ENCODE peak calls at places on chromosome 16, in nine cellular contexts. One of them, this sample, is unnamed.

GRCh38 chr16:22233050-22233405 is 26.9 kb downstream of the EEF2K start:
- DNase-seq in uterus: no peak
- DNase-seq in stimulated activated CD4-positive, alpha-beta T cell treated with anti-CD3 and anti-CD28 coated beads, TNF-alpha, amount 100 ng/mL, for 48 hours: no peak
- DNase-seq in body of pancreas: no peak
- DNase-seq in NCI-H2081: no peak
- DNase-seq in CD8-positive, alpha-beta memory T cell: no peak
- DNase-seq in mucosa of descending colon: no peak
- DNase-seq in AG04450: no peak
- DNase-seq in GM20000: no peak
- DNase-seq in this sample: no peak

GRCh38 chr16:55508941-55509920 is at the start of gene LPCAT2:
- DNase-seq in stimulated activated CD4-positive, alpha-beta T cell treated with anti-CD3 and anti-CD28 coated beads, TNF-alpha, amount 100 ng/mL, for 48 hours: peak; percentile 41
- DNase-seq in uterus: peak; percentile 91
- DNase-seq in AG04450: peak; percentile 67
- DNase-seq in CD8-positive, alpha-beta memory T cell: no peak
- DNase-seq in NCI-H2081: peak; percentile 60
- DNase-seq in body of pancreas: peak; percentile 89
- DNase-seq in mucosa of descending colon: peak; percentile 91
- DNase-seq in GM20000: no peak
- DNase-seq in this sample: peak; percentile 92

GRCh38 chr16:16164244-16164643 is 59.0 kb downstream of the ABCC6 start:
- DNase-seq in uterus: no peak
- DNase-seq in AG04450: no peak
- DNase-seq in NCI-H2081: no peak
- DNase-seq in CD8-positive, alpha-beta memory T cell: no peak
- DNase-seq in mucosa of descending colon: no peak
- DNase-seq in stimulated activated CD4-positive, alpha-beta T cell treated with anti-CD3 and anti-CD28 coated beads, TNF-alpha, amount 100 ng/mL, for 48 hours: no peak
- DNase-seq in body of pancreas: no peak
- DNase-seq in GM20000: no peak
- DNase-seq in this sample: no peak

GRCh38 chr16:12412890-12413289 is 390.8 kb downstream of the CPPED1 start:
- DNase-seq in AG04450: no peak
- DNase-seq in CD8-positive, alpha-beta memory T cell: no peak
- DNase-seq in GM20000: no peak
- DNase-seq in body of pancreas: no peak
- DNase-seq in NCI-H2081: no peak
- DNase-seq in uterus: no peak
- DNase-seq in stimulated activated CD4-positive, alpha-beta T cell treated with anti-CD3 and anti-CD28 coated beads, TNF-alpha, amount 100 ng/mL, for 48 hours: no peak
- DNase-seq in mucosa of descending colon: no peak
- DNase-seq in this sample: no peak

GRCh38 chr16:2852003-2852730 is 5.8 kb downstream of the PRSS22 start:
- DNase-seq in AG04450: no peak
- DNase-seq in GM20000: no peak
- DNase-seq in NCI-H2081: no peak
- DNase-seq in stimulated activated CD4-positive, alpha-beta T cell treated with anti-CD3 and anti-CD28 coated beads, TNF-alpha, amount 100 ng/mL, for 48 hours: no peak
- DNase-seq in mucosa of descending colon: no peak
- DNase-seq in CD8-positive, alpha-beta memory T cell: no peak
- DNase-seq in uterus: no peak
- DNase-seq in body of pancreas: no peak
- DNase-seq in this sample: peak; percentile 56

GRCh38 chr16:57374067-57374534 is 1.8 kb downstream of the CX3CL1 start:
- DNase-seq in mucosa of descending colon: peak; percentile 19
- DNase-seq in AG04450: no peak
- DNase-seq in stimulated activated CD4-positive, alpha-beta T cell treated with anti-CD3 and anti-CD28 coated beads, TNF-alpha, amount 100 ng/mL, for 48 hours: no peak
- DNase-seq in CD8-positive, alpha-beta memory T cell: no peak
- DNase-seq in body of pancreas: no peak
- DNase-seq in NCI-H2081: no peak
- DNase-seq in uterus: peak; percentile 54
- DNase-seq in GM20000: no peak
- DNase-seq in this sample: no peak

GRCh38 chr16:46826618-46827017 is 4.4 kb downstream of the C16orf87 start:
- DNase-seq in body of pancreas: no peak
- DNase-seq in CD8-positive, alpha-beta memory T cell: no peak
- DNase-seq in stimulated activated CD4-positive, alpha-beta T cell treated with anti-CD3 and anti-CD28 coated beads, TNF-alpha, amount 100 ng/mL, for 48 hours: no peak
- DNase-seq in GM20000: no peak
- DNase-seq in mucosa of descending colon: no peak
- DNase-seq in AG04450: peak; percentile 49
- DNase-seq in uterus: no peak
- DNase-seq in NCI-H2081: no peak
- DNase-seq in this sample: no peak

GRCh38 chr16:86303787-86304685 is 206.3 kb upstream of the FOXF1 start:
- DNase-seq in AG04450: no peak
- DNase-seq in uterus: peak; percentile 68
- DNase-seq in GM20000: no peak
- DNase-seq in body of pancreas: no peak
- DNase-seq in NCI-H2081: no peak
- DNase-seq in CD8-positive, alpha-beta memory T cell: no peak
- DNase-seq in mucosa of descending colon: no peak
- DNase-seq in stimulated activated CD4-positive, alpha-beta T cell treated with anti-CD3 and anti-CD28 coated beads, TNF-alpha, amount 100 ng/mL, for 48 hours: no peak
- DNase-seq in this sample: no peak

GRCh38 chr16:15489016-15489415 is 54.6 kb downstream of the BMERB1 start:
- DNase-seq in stimulated activated CD4-positive, alpha-beta T cell treated with anti-CD3 and anti-CD28 coated beads, TNF-alpha, amount 100 ng/mL, for 48 hours: no peak
- DNase-seq in NCI-H2081: no peak
- DNase-seq in body of pancreas: no peak
- DNase-seq in AG04450: no peak
- DNase-seq in uterus: no peak
- DNase-seq in mucosa of descending colon: no peak
- DNase-seq in GM20000: no peak
- DNase-seq in CD8-positive, alpha-beta memory T cell: no peak
- DNase-seq in this sample: no peak

GRCh38 chr16:69499541-69500255 is 66.1 kb upstream of the NFAT5 start:
- DNase-seq in NCI-H2081: no peak
- DNase-seq in stimulated activated CD4-positive, alpha-beta T cell treated with anti-CD3 and anti-CD28 coated beads, TNF-alpha, amount 100 ng/mL, for 48 hours: no peak
- DNase-seq in mucosa of descending colon: no peak
- DNase-seq in CD8-positive, alpha-beta memory T cell: no peak
- DNase-seq in AG04450: no peak
- DNase-seq in body of pancreas: no peak
- DNase-seq in uterus: no peak
- DNase-seq in GM20000: no peak
- DNase-seq in this sample: no peak

GRCh38 chr16:54207837-54208236 is 78.8 kb downstream of the IRX3 start:
- DNase-seq in mucosa of descending colon: no peak
- DNase-seq in GM20000: no peak
- DNase-seq in uterus: no peak
- DNase-seq in stimulated activated CD4-positive, alpha-beta T cell treated with anti-CD3 and anti-CD28 coated beads, TNF-alpha, amount 100 ng/mL, for 48 hours: no peak
- DNase-seq in CD8-positive, alpha-beta memory T cell: no peak
- DNase-seq in body of pancreas: no peak
- DNase-seq in AG04450: no peak
- DNase-seq in NCI-H2081: no peak
- DNase-seq in this sample: no peak

GRCh38 chr16:78869492-78869891 is 731.0 kb downstream of the MAF start:
- DNase-seq in AG04450: no peak
- DNase-seq in uterus: no peak
- DNase-seq in body of pancreas: no peak
- DNase-seq in CD8-positive, alpha-beta memory T cell: no peak
- DNase-seq in NCI-H2081: no peak
- DNase-seq in mucosa of descending colon: no peak
- DNase-seq in stimulated activated CD4-positive, alpha-beta T cell treated with anti-CD3 and anti-CD28 coated beads, TNF-alpha, amount 100 ng/mL, for 48 hours: no peak
- DNase-seq in GM20000: no peak
- DNase-seq in this sample: no peak

This sample was measured in spleen.